ENCODE peak calls at places on chromosomes 1 and 21, in six cellular contexts. N, S, G, C, W and M are unnamed samples.

GRCh38 chr21:23471877-23472276 is 2135.4 kb downstream of the MRPL39 start:
- DNase-seq in N (no peak), S (no peak), G (no peak), C (no peak), W (no peak), M (no peak)

GRCh38 chr1:238485906-238486219 is 595.1 kb upstream of the ZP4 start:
- DNase-seq in N (no peak), S (no peak), G (peak), C (no peak), W (no peak), M (no peak)

GRCh38 chr1:10663668-10664035 is 132.8 kb downstream of the CASZ1 start:
- DNase-seq in N (peak), S (no peak), G (no peak), C (no peak), W (no peak), M (no peak)

GRCh38 chr1:110538921-110539320 is 19.9 kb upstream of the KCNA10 start:
- DNase-seq in N (no peak), S (peak), G (peak), C (no peak), W (no peak), M (no peak)

GRCh38 chr21:39097335-39097861 is 85.9 kb downstream of the PSMG1 start:
- DNase-seq in N (peak), S (no peak), G (no peak), C (no peak), W (no peak), M (no peak)

GRCh38 chr1:117365350-117366280 is 1.6 kb upstream of the MAN1A2 start:
- DNase-seq in N (no peak), S (no peak), G (no peak), C (no peak), W (no peak), M (no peak)

GRCh38 chr1:173573596-173573995 is 29.3 kb downstream of the SLC9C2 start:
- DNase-seq in N (no peak), S (no peak), G (no peak), C (no peak), W (no peak), M (no peak)

GRCh38 chr1:204888294-204888693 is 17.6 kb downstream of the NFASC start:
- DNase-seq in N (no peak), S (no peak), G (no peak), C (no peak), W (no peak), M (no peak)

GRCh38 chr1:94044290-94044790 is 76.6 kb downstream of the ABCA4 start:
- DNase-seq in N (peak), S (no peak), G (no peak), C (no peak), W (no peak), M (peak)

GRCh38 chr1:94675373-94675772 is 133.8 kb upstream of the F3 start:
- DNase-seq in N (no peak), S (no peak), G (peak), C (no peak), W (no peak), M (no peak)

GRCh38 chr1:39727221-39727931 is 11.3 kb upstream of the PPIE start:
- DNase-seq in N (no peak), S (no peak), G (no peak), C (no peak), W (no peak), M (no peak)

GRCh38 chr1:174451408-174451807 is 3.6 kb downstream of the GPR52 start:
- DNase-seq in N (no peak), S (no peak), G (no peak), C (no peak), W (no peak), M (no peak)

GRCh38 chr21:43817157-43818086 is 28.0 kb downstream of the RRP1 start:
- DNase-seq in N (no peak), S (no peak), G (no peak), C (no peak), W (no peak), M (no peak)

GRCh38 chr1:202154766-202155477 is 5.5 kb downstream of the PTPN7 start:
- DNase-seq in N (no peak), S (no peak), G (peak), C (no peak), W (no peak), M (peak)

GRCh38 chr1:205827623-205828022 is 14.6 kb upstream of the SLC41A1 start:
- DNase-seq in N (no peak), S (no peak), G (no peak), C (no peak), W (no peak), M (no peak)

GRCh38 chr1:187655163-187655562 is 826.4 kb downstream of the PLA2G4A start:
- DNase-seq in N (no peak), S (peak), G (no peak), C (no peak), W (no peak), M (no peak)